ENCODE peak calls at places on chromosomes 6 and 20, in six cellular contexts. A, E, D, U, R and L are unnamed samples. For H3K27me3 and H3K4me1, the result is how much of the 10 kb centered on the place peaks cover.

GRCh38 chr6:157946865-157947532 is 34.7 kb upstream of the SYNJ2 start:
- DNase-seq in A (no peak), E (no peak), D (no peak), U (no peak), R (no peak), L (no peak)

GRCh38 chr20:409697-410559 is 1.8 kb downstream of the RBCK1 start:
- DNase-seq in A (no peak), E (no peak), D (no peak), U (no peak), R (no peak), L (no peak)

GRCh38 chr6:2432258-2432657 is 186.9 kb upstream of the GMDS start:
- DNase-seq in A (peak), E (no peak), D (no peak), U (no peak), R (no peak), L (no peak)

GRCh38 chr6:127503022-127503421 is 16.1 kb downstream of the MTCL3 start:
- DNase-seq in A (no peak), E (no peak), D (no peak), U (no peak), R (no peak), L (no peak)

GRCh38 chr6:78854501-78854900 is 12.8 kb upstream of the IRAK1BP1 start:
- DNase-seq in A (no peak), E (no peak), D (no peak), U (no peak), R (no peak), L (no peak)

GRCh38 chr6:149749594-149750135 is at the start of gene PCMT1:
- DNase-seq in A (peak), E (peak), D (peak), U (peak), R (peak), L (peak)

GRCh38 chr20:17856024-17856564 is 112.5 kb downstream of the SNX5 start:
- DNase-seq in A (no peak), E (no peak), D (no peak), U (no peak), R (no peak), L (peak)

GRCh38 chr6:127199470-127199869 is 67.2 kb upstream of the RNF146 start:
- DNase-seq in A (no peak), E (no peak), D (no peak), U (no peak), R (no peak), L (no peak)

GRCh38 chr6:161748535-161749386 is 474.9 kb upstream of the AGPAT4 start:
- DNase-seq in A (peak), E (peak), D (no peak), U (peak), R (peak), L (peak)

GRCh38 chr6:14910692-14911547 is 334.9 kb upstream of the JARID2 start:
- DNase-seq in A (peak), E (no peak), D (peak), U (peak), R (peak), L (peak)

GRCh38 chr6:151958332-151958731 is 150.8 kb downstream of the ESR1 start:
- DNase-seq in A (no peak), E (no peak), D (no peak), U (no peak), R (no peak), L (no peak)

DNA sequence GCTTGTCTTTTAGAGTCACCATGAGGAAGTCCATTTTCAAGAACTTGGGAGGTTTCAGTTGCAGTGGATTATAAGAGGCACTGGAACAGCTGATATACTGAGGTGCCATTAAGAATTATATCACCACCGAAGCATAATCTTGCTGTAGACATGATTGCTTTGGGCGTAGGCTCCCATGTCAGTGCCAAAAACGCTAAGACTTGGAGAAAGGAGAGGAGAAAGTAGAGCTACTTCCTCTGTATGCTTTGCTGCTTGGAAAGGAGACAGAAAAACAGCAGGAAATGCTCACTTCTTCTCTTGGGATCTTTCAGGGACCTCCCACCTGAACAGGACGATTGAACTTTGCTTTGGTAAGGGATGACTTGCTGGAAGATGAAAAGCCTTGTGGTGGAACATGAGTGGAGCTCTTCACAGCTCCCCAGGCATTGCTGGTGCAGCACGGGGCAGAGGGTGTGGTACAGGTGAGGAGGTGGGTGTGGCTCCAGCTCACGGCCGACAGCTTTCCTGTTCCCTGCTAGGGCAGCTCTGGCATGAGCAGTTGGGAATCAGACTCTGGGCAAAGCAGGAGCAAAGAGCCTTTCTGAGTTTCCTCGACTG is 190.4 kb upstream of the JAG1 start:
- DNase-seq in A (peak), E (no peak), D (no peak), U (peak), R (no peak), L (no peak)
- H3K27ac ChIP-seq in A (peak), E (no peak), D (peak), U (peak), R (peak), L (no peak)

DNA sequence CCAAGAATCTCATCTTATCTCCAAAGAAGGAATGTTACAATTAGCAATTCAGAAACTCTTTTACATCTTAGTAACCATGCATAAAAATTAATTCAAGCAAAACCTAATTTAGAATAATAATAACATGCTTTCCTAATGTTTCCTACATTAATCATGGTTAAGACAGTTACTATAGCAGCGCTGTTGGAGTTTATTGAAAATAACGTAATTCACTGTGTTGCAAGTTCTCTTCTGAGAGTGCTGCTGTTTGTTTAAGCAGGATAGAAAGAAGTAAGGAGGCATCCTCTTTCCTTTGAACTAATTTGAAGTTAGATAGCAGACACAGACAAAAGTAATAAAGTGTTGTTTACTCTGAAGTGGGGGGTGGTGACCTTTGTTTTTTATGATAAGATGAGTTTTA is 414.7 kb upstream of the CDH4 start:
- DNase-seq in A (no peak), E (no peak), D (no peak), U (no peak), R (no peak), L (no peak)
- H3K27me3 ChIP-seq in A (under half), E (under half), D (under half), U (under half), R (under half), L (under half)

DNA sequence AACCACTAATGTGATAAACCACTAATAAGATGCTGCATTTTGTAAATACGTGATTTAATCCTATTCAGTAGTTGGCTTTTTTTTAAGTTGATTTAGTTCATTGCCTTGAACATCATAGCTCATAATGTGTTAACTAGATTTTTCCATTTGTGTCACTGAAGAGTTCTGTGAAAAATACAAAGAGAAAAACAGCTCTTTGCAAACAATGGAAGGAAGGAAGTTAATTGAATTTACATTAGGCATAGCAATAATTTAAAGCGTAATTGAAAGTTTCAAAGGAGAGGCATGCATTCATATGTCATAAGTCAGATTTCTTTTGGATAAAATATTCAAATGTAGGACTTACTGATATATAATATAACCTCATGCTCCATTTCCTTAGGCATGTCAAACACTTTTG is 102.3 kb downstream of the TBC1D7 start:
- DNase-seq in A (no peak), E (no peak), D (no peak), U (no peak), R (no peak), L (no peak)
- H3K4me1 ChIP-seq in A (under half), E (under half), D (under half), U (under half), R (under half), L (under half)

DNA sequence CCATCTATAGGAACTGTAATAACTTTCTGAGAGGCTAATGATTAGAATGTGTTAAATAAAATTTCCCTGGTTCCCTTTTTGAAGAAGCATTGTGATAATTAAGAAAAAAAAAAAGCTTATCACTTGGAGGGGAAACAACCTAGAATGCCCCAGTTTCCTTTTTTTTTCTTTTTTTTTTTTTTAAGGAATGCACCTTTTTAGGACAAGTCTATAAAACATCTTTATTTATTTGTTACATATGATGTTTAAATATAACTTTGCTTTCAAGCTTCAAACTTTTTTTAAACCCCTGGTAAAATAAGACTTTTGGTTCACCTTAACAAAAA is 7.3 kb upstream of the MRPS10 start:
- DNase-seq in A (no peak), E (no peak), D (no peak), U (no peak), R (no peak), L (no peak)
- H3K27ac ChIP-seq in A (no peak), E (no peak), D (no peak), U (no peak), R (no peak), L (no peak)

DNA sequence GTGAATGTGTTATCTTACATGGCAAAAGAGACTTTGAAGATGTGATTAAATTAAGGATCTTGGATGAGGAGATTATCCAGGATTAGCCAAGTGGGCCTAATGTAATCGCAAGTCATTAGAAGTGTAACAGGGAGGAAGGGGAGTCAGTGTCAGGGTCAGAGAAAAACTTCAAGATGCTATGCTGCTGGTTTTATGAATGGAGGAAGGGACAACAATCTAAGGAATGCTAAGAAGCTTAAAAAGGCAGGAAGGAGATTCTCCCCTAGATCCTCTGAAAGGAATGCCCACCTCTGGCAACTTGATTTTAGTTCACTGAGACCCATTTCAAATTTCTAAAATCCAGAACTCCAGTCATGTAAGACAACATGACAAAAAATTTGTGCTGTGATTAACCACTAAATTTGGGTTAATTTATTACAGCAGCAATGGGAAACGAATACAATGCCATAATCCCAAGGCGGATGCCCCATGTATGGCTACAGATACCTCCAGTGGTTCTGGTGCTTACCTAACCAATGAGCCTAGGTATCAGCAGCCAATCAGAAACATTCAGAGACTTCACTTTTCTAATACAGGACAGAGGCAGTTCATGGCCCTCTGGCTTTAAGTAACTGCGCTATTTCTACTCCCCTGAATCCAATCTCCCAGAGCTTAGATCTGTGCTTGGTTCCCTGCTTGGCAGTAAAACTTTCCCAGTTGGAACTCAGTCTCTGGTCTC is 3.6 kb upstream of the TAAR8 start:
- DNase-seq in A (no peak), E (no peak), D (no peak), U (no peak), R (no peak), L (no peak)
- H3K27me3 ChIP-seq in A (under half), E (under half), D (under half), U (under half), R (under half), L (under half)

GRCh38 chr6:117497237-117497636 is 14.8 kb downstream of the DCBLD1 start:
- DNase-seq in A (no peak), E (no peak), D (no peak), U (no peak), R (no peak), L (no peak)

GRCh38 chr6:117495425-117495824 is 13.0 kb downstream of the DCBLD1 start:
- DNase-seq in A (no peak), E (no peak), D (no peak), U (no peak), R (no peak), L (no peak)

GRCh38 chr6:117496383-117496990 is 14.0 kb downstream of the DCBLD1 start:
- DNase-seq in A (peak), E (no peak), D (no peak), U (no peak), R (no peak), L (no peak)

GRCh38 chr6:117495873-117496272 is 13.4 kb downstream of the DCBLD1 start:
- DNase-seq in A (peak), E (no peak), D (no peak), U (no peak), R (no peak), L (no peak)

GRCh38 chr6:117498159-117498558 is 15.7 kb downstream of the DCBLD1 start:
- DNase-seq in A (peak), E (no peak), D (no peak), U (no peak), R (no peak), L (peak)
- H3K4me1 ChIP-seq in A (under half), E (under half), D (under half), U (under half), R (under half), L (under half)

GRCh38 chr6:46491201-46491788 is at the start of gene RCAN2:
- DNase-seq in A (peak), E (peak), D (peak), U (peak), R (peak), L (peak)
- H3K27ac ChIP-seq in A (no peak), E (no peak), D (peak), U (peak), R (peak), L (no peak)

GRCh38 chr6:11644071-11644470 is 106.5 kb downstream of the TMEM170B start:
- DNase-seq in A (no peak), E (no peak), D (no peak), U (no peak), R (no peak), L (no peak)

GRCh38 chr6:11648436-11648775 is 110.9 kb downstream of the TMEM170B start:
- DNase-seq in A (no peak), E (no peak), D (no peak), U (no peak), R (no peak), L (no peak)

GRCh38 chr6:11644601-11645000 is 107.1 kb downstream of the TMEM170B start:
- DNase-seq in A (no peak), E (no peak), D (no peak), U (no peak), R (no peak), L (no peak)

GRCh38 chr6:11648889-11649288 is 111.3 kb downstream of the TMEM170B start:
- DNase-seq in A (no peak), E (no peak), D (no peak), U (no peak), R (no peak), L (no peak)

GRCh38 chr6:11645016-11645415 is 107.5 kb downstream of the TMEM170B start:
- DNase-seq in A (peak), E (no peak), D (no peak), U (no peak), R (no peak), L (no peak)
- H3K27me3 ChIP-seq in A (under half), E (under half), D (under half), U (under half), R (under half), L (under half)

DNA sequence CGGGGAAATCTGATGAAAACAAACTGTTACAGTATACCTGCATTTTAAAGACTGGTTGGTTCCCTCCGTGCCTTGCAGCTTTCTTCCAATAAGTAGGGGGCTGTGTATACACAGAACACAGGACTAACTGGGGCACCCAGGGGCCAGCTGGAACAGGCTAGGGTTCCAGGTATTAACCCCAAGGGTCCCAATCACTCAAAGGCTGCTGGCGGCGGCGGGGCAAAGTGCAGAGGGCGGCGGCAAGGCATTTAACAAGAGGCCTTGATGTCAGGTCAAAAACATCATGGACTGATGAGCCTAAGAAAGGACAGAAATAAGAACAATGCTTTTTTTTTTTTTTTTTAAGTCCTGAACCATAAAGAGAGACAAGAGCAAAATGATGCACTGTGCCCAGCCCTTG is 2.5 kb downstream of the PMEPA1 start:
- DNase-seq in A (no peak), E (no peak), D (no peak), U (no peak), R (no peak), L (no peak)
- H3K4me1 ChIP-seq in A (under half), E (under half), D (under half), U (half or more), R (under half), L (half or more)

GRCh38 chr6:118780728-118781127 is 113.2 kb upstream of the ASF1A start:
- DNase-seq in A (no peak), E (no peak), D (no peak), U (no peak), R (no peak), L (no peak)

GRCh38 chr6:118785601-118786000 is 108.4 kb upstream of the ASF1A start:
- DNase-seq in A (no peak), E (no peak), D (no peak), U (no peak), R (no peak), L (no peak)

GRCh38 chr6:118783931-118784528 is 109.9 kb upstream of the ASF1A start:
- DNase-seq in A (peak), E (no peak), D (no peak), U (no peak), R (no peak), L (no peak)

GRCh38 chr6:118784641-118785164 is 109.2 kb upstream of the ASF1A start:
- DNase-seq in A (peak), E (no peak), D (no peak), U (peak), R (peak), L (peak)

GRCh38 chr6:118781897-118782296 is 112.1 kb upstream of the ASF1A start:
- DNase-seq in A (no peak), E (no peak), D (no peak), U (no peak), R (no peak), L (no peak)
- H3K27ac ChIP-seq in A (no peak), E (no peak), D (no peak), U (no peak), R (no peak), L (no peak)